ENCODE peak calls at places on chromosomes 5 and 9, in six cellular contexts. One of them, this sample, is unnamed.
A peak's percentile ranks its signal among the peaks of the same experiment; 100 is the strongest.

GRCh38 chr9:109013678-109014145 is 413 bp upstream of the CTNNAL1 start:
- DNase-seq in Calu3: no peak
- DNase-seq in kidney tubule cell: peak; percentile 91
- DNase-seq in mesenteric fat pad: no peak
- DNase-seq in cardiac muscle cell: no peak
- DNase-seq in HTR-8/SVneo: no peak
- DNase-seq in this sample: peak; percentile 59

GRCh38 chr9:87324613-87325194 is 173.0 kb upstream of the DAPK1 start:
- DNase-seq in Calu3: no peak
- DNase-seq in kidney tubule cell: peak; percentile 70
- DNase-seq in HTR-8/SVneo: peak; percentile 23
- DNase-seq in mesenteric fat pad: no peak
- DNase-seq in cardiac muscle cell: peak; percentile 65
- DNase-seq in this sample: peak; percentile 41

GRCh38 chr5:118042076-118042475 is 946.3 kb downstream of the DTWD2 start:
- DNase-seq in HTR-8/SVneo: peak; percentile 3
- DNase-seq in Calu3: no peak
- DNase-seq in kidney tubule cell: no peak
- DNase-seq in mesenteric fat pad: no peak
- DNase-seq in cardiac muscle cell: no peak
- DNase-seq in this sample: no peak

GRCh38 chr9:125258832-125259534 is 2.6 kb upstream of the GAPVD1 start:
- DNase-seq in HTR-8/SVneo: no peak
- DNase-seq in Calu3: no peak
- DNase-seq in mesenteric fat pad: no peak
- DNase-seq in cardiac muscle cell: no peak
- DNase-seq in kidney tubule cell: no peak
- DNase-seq in this sample: no peak

GRCh38 chr5:55484531-55484930 is 50.2 kb downstream of the PLPP1 start:
- DNase-seq in HTR-8/SVneo: no peak
- DNase-seq in cardiac muscle cell: no peak
- DNase-seq in kidney tubule cell: no peak
- DNase-seq in Calu3: no peak
- DNase-seq in mesenteric fat pad: no peak
- DNase-seq in this sample: no peak

GRCh38 chr9:32395483-32396216 is 11.2 kb downstream of the ACO1 start:
- DNase-seq in HTR-8/SVneo: peak; percentile 40
- DNase-seq in Calu3: peak; percentile 18
- DNase-seq in mesenteric fat pad: no peak
- DNase-seq in cardiac muscle cell: no peak
- DNase-seq in kidney tubule cell: peak; percentile 82
- DNase-seq in this sample: peak; percentile 76

GRCh38 chr5:142600611-142601360 is 85.1 kb downstream of the FGF1 start:
- DNase-seq in Calu3: no peak
- DNase-seq in HTR-8/SVneo: no peak
- DNase-seq in mesenteric fat pad: no peak
- DNase-seq in kidney tubule cell: peak; percentile 62
- DNase-seq in cardiac muscle cell: no peak
- DNase-seq in this sample: no peak

GRCh38 chr5:114418546-114419388 is 56.9 kb downstream of the KCNN2 start:
- DNase-seq in cardiac muscle cell: no peak
- DNase-seq in Calu3: no peak
- DNase-seq in mesenteric fat pad: no peak
- DNase-seq in HTR-8/SVneo: no peak
- DNase-seq in kidney tubule cell: no peak
- DNase-seq in this sample: no peak

GRCh38 chr5:122165574-122166021 is 36.3 kb downstream of the ZNF474 start:
- DNase-seq in kidney tubule cell: peak; percentile 93
- DNase-seq in cardiac muscle cell: no peak
- DNase-seq in HTR-8/SVneo: no peak
- DNase-seq in Calu3: peak; percentile 30
- DNase-seq in mesenteric fat pad: no peak
- DNase-seq in this sample: peak; percentile 47

GRCh38 chr5:122192883-122193496 is 63.6 kb downstream of the ZNF474 start:
- DNase-seq in cardiac muscle cell: peak; percentile 85
- DNase-seq in HTR-8/SVneo: peak; percentile 30
- DNase-seq in kidney tubule cell: peak; percentile 70
- DNase-seq in mesenteric fat pad: no peak
- DNase-seq in Calu3: peak; percentile 62
- DNase-seq in this sample: no peak

GRCh38 chr5:69148981-69149675 is 17.8 kb upstream of the CCNB1 start:
- DNase-seq in kidney tubule cell: no peak
- DNase-seq in cardiac muscle cell: no peak
- DNase-seq in HTR-8/SVneo: no peak
- DNase-seq in Calu3: no peak
- DNase-seq in mesenteric fat pad: no peak
- DNase-seq in this sample: no peak

GRCh38 chr9:4298255-4299005 is 1.4 kb downstream of the GLIS3 start:
- DNase-seq in kidney tubule cell: peak; percentile 87
- DNase-seq in Calu3: no peak
- DNase-seq in HTR-8/SVneo: no peak
- DNase-seq in cardiac muscle cell: peak; percentile 42
- DNase-seq in mesenteric fat pad: peak; percentile 89
- DNase-seq in this sample: peak; percentile 29

GRCh38 chr5:9498541-9499497 is 47.1 kb downstream of the SEMA5A start:
- DNase-seq in HTR-8/SVneo: peak; percentile 52
- DNase-seq in cardiac muscle cell: peak; percentile 35
- DNase-seq in Calu3: no peak
- DNase-seq in kidney tubule cell: peak; percentile 51
- DNase-seq in mesenteric fat pad: no peak
- DNase-seq in this sample: no peak

GRCh38 chr9:19493174-19493811 is 84.5 kb downstream of the ACER2 start:
- DNase-seq in mesenteric fat pad: no peak
- DNase-seq in cardiac muscle cell: peak; percentile 72
- DNase-seq in kidney tubule cell: peak; percentile 53
- DNase-seq in Calu3: peak; percentile 34
- DNase-seq in HTR-8/SVneo: peak; percentile 37
- DNase-seq in this sample: peak; percentile 60

GRCh38 chr5:126647071-126647470 is 46.3 kb downstream of the PHAX start:
- DNase-seq in mesenteric fat pad: no peak
- DNase-seq in kidney tubule cell: no peak
- DNase-seq in Calu3: no peak
- DNase-seq in cardiac muscle cell: no peak
- DNase-seq in HTR-8/SVneo: no peak
- DNase-seq in this sample: no peak

GRCh38 chr9:107249131-107249533 is 33.9 kb upstream of the RAD23B start:
- DNase-seq in HTR-8/SVneo: peak; percentile 34
- DNase-seq in cardiac muscle cell: no peak
- DNase-seq in Calu3: peak; percentile 20
- DNase-seq in kidney tubule cell: peak; percentile 68
- DNase-seq in mesenteric fat pad: no peak
- DNase-seq in this sample: no peak

GRCh38 chr9:34412336-34412735 is 35.6 kb upstream of the MYORG start:
- DNase-seq in cardiac muscle cell: no peak
- DNase-seq in HTR-8/SVneo: no peak
- DNase-seq in kidney tubule cell: no peak
- DNase-seq in mesenteric fat pad: no peak
- DNase-seq in Calu3: no peak
- DNase-seq in this sample: no peak

This sample was measured in hepatic stellate cell.